ENCODE peak calls at places on chromosomes 2 and 18, in five cellular contexts. E, U, J, N and O are unnamed samples.

GRCh38 chr2:99867690-99868089 is 274.7 kb downstream of the AFF3 start:
- DNase-seq in E (no peak), U (no peak), J (no peak), N (no peak), O (no peak)

GRCh38 chr2:188294547-188294946 is 2.9 kb downstream of the GULP1 start:
- DNase-seq in E (no peak), U (no peak), J (no peak), N (no peak), O (no peak)

GRCh38 chr18:38534073-38534472 is 968.5 kb upstream of the CELF4 start:
- DNase-seq in E (no peak), U (no peak), J (no peak), N (no peak), O (no peak)

GRCh38 chr2:238938460-238939055 is 90.7 kb downstream of the TWIST2 start:
- DNase-seq in E (no peak), U (peak; percentile 76), J (no peak), N (no peak), O (no peak)

GRCh38 chr18:29681578-29681977 is 1361.0 kb downstream of the DSC3 start:
- DNase-seq in E (no peak), U (no peak), J (no peak), N (no peak), O (no peak)

GRCh38 chr2:235505210-235505741 is 11.4 kb downstream of the AGAP1 start:
- DNase-seq in E (no peak), U (no peak), J (no peak), N (no peak), O (no peak)

GRCh38 chr2:150167711-150168110 is 319.8 kb downstream of the RND3 start:
- DNase-seq in E (no peak), U (no peak), J (no peak), N (peak; percentile 2), O (peak; percentile 44)

GRCh38 chr2:241810304-241811208 is 1.6 kb downstream of the NEU4 start:
- DNase-seq in E (no peak), U (peak; percentile 74), J (no peak), N (no peak), O (no peak)

GRCh38 chr18:58095251-58095650 is 51.2 kb downstream of the NEDD4L start:
- DNase-seq in E (no peak), U (no peak), J (no peak), N (no peak), O (no peak)

GRCh38 chr18:39188278-39188677 is 1622.7 kb upstream of the CELF4 start:
- DNase-seq in E (no peak), U (no peak), J (no peak), N (no peak), O (no peak)

GRCh38 chr2:127293758-127294562 is at the start of gene ERCC3:
- DNase-seq in E (peak; percentile 79), U (peak; percentile 90), J (peak; percentile 95), N (peak; percentile 91), O (peak; percentile 82)
- H3K4me1 ChIP-seq in E (peaks cover 4% of the 10 kb centered on the region), U (peaks cover 4% of the 10 kb centered on the region), J (peaks cover 20% of the 10 kb centered on the region), N (peaks cover 18% of the 10 kb centered on the region), O (peaks cover 7% of the 10 kb centered on the region)

GRCh38 chr2:127078691-127079270 is 28.2 kb downstream of the BIN1 start:
- DNase-seq in E (no peak), U (no peak), J (no peak), N (no peak), O (peak; percentile 74)
- H3K4me1 ChIP-seq in E (peaks cover 29% of the 10 kb centered on the region), U (no peaks in the 10 kb centered on the region), J (peaks cover 16% of the 10 kb centered on the region), N (peaks cover 60% of the 10 kb centered on the region), O (peaks cover 77% of the 10 kb centered on the region)

GRCh38 chr2:38093503-38093902 is 17.6 kb upstream of the CYP1B1 start:
- DNase-seq in E (no peak), U (no peak), J (no peak), N (no peak), O (peak; percentile 37)
- H3K4me1 ChIP-seq in E (peaks cover 10% of the 10 kb centered on the region), U (peaks cover 8% of the 10 kb centered on the region), J (no peaks in the 10 kb centered on the region), N (no peaks in the 10 kb centered on the region), O (peaks cover 69% of the 10 kb centered on the region)

GRCh38 chr2:101121174-101121573 is 30.0 kb downstream of the TBC1D8 start:
- DNase-seq in E (no peak), U (no peak), J (no peak), N (no peak), O (no peak)
- H3K4me1 ChIP-seq in E (no peaks in the 10 kb centered on the region), U (peaks cover 15% of the 10 kb centered on the region), J (no peaks in the 10 kb centered on the region), N (no peaks in the 10 kb centered on the region), O (peaks cover 59% of the 10 kb centered on the region)

DNA sequence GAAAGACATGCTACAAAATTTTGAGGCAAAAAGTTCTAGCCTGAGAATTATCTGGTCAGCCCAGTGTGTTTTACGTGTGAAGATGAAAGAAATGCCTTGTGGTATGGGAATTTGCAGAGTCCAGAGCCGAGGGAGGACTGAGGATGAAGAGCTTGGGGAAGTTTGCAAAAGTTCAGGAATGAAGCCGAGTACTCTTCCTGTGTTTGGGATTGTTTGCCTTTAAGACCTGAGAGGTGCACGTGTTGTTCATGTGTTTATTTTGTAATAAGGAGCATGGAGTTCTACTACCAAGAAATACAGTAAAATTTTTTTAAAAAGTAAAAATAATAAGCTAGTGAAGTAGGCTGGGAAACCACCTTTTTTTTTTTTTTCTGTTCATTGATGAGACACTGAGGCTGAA is 14.8 kb downstream of the SETBP1 start:
- DNase-seq in E (no peak), U (no peak), J (no peak), N (no peak), O (no peak)
- H3K4me1 ChIP-seq in E (peaks cover 13% of the 10 kb centered on the region), U (peaks cover 14% of the 10 kb centered on the region), J (peaks cover 2% of the 10 kb centered on the region), N (no peaks in the 10 kb centered on the region), O (peaks cover 10% of the 10 kb centered on the region)

DNA sequence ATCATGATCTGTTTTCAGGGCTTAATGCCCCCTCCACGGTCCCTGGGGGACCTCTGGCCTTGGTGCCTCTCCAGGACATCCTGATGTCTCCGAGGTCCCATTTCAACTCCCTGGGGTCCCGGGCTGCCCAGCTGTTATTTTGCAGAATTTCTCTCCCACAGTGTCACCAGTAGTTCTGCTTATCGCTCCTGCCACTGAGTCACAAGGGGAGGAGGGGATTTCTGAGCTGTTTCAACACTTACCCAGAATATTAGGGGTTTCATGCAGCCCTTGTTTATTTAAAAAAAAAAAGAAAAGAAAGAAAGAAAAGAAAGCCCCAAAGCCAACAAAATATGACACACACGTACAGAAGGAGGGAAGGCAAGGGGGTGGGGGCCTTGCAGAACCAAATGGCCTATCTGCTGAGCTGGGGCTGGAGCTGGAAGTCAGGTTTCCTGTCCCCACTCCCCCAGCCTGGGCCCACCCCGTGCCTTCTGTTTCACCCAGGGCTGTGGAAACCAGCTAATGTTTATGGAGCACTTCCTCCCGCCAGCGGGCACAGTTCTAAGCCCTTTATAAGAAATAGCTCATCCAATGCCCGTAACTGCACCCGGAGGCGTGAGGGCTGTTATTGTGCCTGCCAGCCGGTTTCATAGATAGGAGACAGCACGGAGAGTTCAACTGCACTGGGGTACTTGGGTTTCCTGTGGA is 8.4 kb upstream of the ARID5A start:
- DNase-seq in E (no peak), U (peak; percentile 67), J (peak; percentile 52), N (peak; percentile 77), O (peak; percentile 64)
- H3K4me1 ChIP-seq in E (no peaks in the 10 kb centered on the region), U (peaks cover 32% of the 10 kb centered on the region), J (peaks cover 14% of the 10 kb centered on the region), N (peaks cover 58% of the 10 kb centered on the region), O (peaks cover 39% of the 10 kb centered on the region)

GRCh38 chr2:28652217-28652616 is 99.4 kb upstream of the PPP1CB start:
- DNase-seq in E (no peak), U (no peak), J (no peak), N (no peak), O (no peak)
- H3K4me1 ChIP-seq in E (peaks cover 5% of the 10 kb centered on the region), U (no peaks in the 10 kb centered on the region), J (peaks cover 9% of the 10 kb centered on the region), N (peaks cover 10% of the 10 kb centered on the region), O (peaks cover 45% of the 10 kb centered on the region)

GRCh38 chr2:85430780-85431601 is 12.5 kb downstream of the SH2D6 start:
- DNase-seq in E (peak; percentile 86), U (no peak), J (peak; percentile 79), N (no peak), O (no peak)
- H3K4me1 ChIP-seq in E (peaks cover 23% of the 10 kb centered on the region), U (peaks cover 5% of the 10 kb centered on the region), J (peaks cover 51% of the 10 kb centered on the region), N (no peaks in the 10 kb centered on the region), O (no peaks in the 10 kb centered on the region)